ENCODE peak calls at places on chromosomes 16 and 17, in eight cellular contexts. K, A, E, W, H, Y, C and P are unnamed samples.

GRCh38 chr16:79563919-79564318 is 36.6 kb downstream of the MAF start:
- DNase-seq in K (no peak), A (no peak), E (no peak), W (peak), H (no peak), Y (peak), C (no peak), P (no peak)

GRCh38 chr16:16099320-16099719 is 124.0 kb downstream of the ABCC6 start:
- DNase-seq in K (no peak), A (no peak), E (no peak), W (no peak), H (no peak), Y (no peak), C (no peak), P (no peak)

GRCh38 chr16:1989826-1990335 is at the start of gene SYNGR3:
- DNase-seq in K (no peak), A (peak), E (no peak), W (peak), H (no peak), Y (peak), C (no peak), P (no peak)

GRCh38 chr16:46658925-46659324 is 30.1 kb downstream of the VPS35 start:
- DNase-seq in K (no peak), A (no peak), E (no peak), W (no peak), H (no peak), Y (no peak), C (peak), P (no peak)

GRCh38 chr17:27326051-27326450 is 32.1 kb downstream of the WSB1 start:
- DNase-seq in K (no peak), A (no peak), E (no peak), W (no peak), H (no peak), Y (no peak), C (no peak), P (no peak)

GRCh38 chr16:68936729-68937631 is 93.6 kb downstream of the TANGO6 start:
- DNase-seq in K (no peak), A (peak), E (no peak), W (no peak), H (peak), Y (no peak), C (no peak), P (no peak)

GRCh38 chr16:87806608-87807546 is 41.1 kb upstream of the KLHDC4 start:
- DNase-seq in K (no peak), A (peak), E (peak), W (no peak), H (peak), Y (no peak), C (no peak), P (peak)

GRCh38 chr16:67210069-67210937 is 11.4 kb downstream of the ELMO3 start:
- DNase-seq in K (no peak), A (no peak), E (no peak), W (no peak), H (no peak), Y (peak), C (no peak), P (no peak)

GRCh38 chr17:18230288-18231141 is 5.1 kb downstream of the LLGL1 start:
- DNase-seq in K (no peak), A (no peak), E (no peak), W (no peak), H (no peak), Y (no peak), C (no peak), P (no peak)

GRCh38 chr16:22369221-22369811 is 5.1 kb downstream of the CDR2 start:
- DNase-seq in K (no peak), A (peak), E (no peak), W (no peak), H (peak), Y (no peak), C (no peak), P (no peak)

GRCh38 chr17:62398891-62399290 is 18.5 kb downstream of the EFCAB3 start:
- DNase-seq in K (no peak), A (no peak), E (no peak), W (no peak), H (no peak), Y (no peak), C (no peak), P (no peak)

GRCh38 chr16:17160285-17160854 is 310.4 kb downstream of the XYLT1 start:
- DNase-seq in K (no peak), A (peak), E (no peak), W (peak), H (peak), Y (peak), C (no peak), P (no peak)

GRCh38 chr16:3045758-3046505 is 429 bp upstream of the MMP25 start:
- DNase-seq in K (no peak), A (peak), E (no peak), W (peak), H (no peak), Y (peak), C (no peak), P (no peak)

GRCh38 chr17:44219126-44219635 is 294 bp downstream of the UBTF start:
- DNase-seq in K (no peak), A (peak), E (no peak), W (peak), H (peak), Y (peak), C (no peak), P (peak)

GRCh38 chr17:79909121-79909520 is 69.9 kb upstream of the CBX4 start:
- DNase-seq in K (no peak), A (no peak), E (no peak), W (no peak), H (no peak), Y (no peak), C (no peak), P (no peak)

GRCh38 chr17:692116-692515 is 22.5 kb downstream of the VPS53 start:
- DNase-seq in K (no peak), A (peak), E (no peak), W (no peak), H (peak), Y (no peak), C (no peak), P (no peak)

GRCh38 chr17:64788286-64789060 is 126.4 kb upstream of the SMURF2 start:
- DNase-seq in K (no peak), A (no peak), E (no peak), W (no peak), H (no peak), Y (no peak), C (no peak), P (no peak)

GRCh38 chr16:86209202-86209601 is 301.1 kb upstream of the FOXF1 start:
- DNase-seq in K (no peak), A (no peak), E (no peak), W (no peak), H (no peak), Y (no peak), C (no peak), P (no peak)

GRCh38 chr17:78137392-78138203 is 7.0 kb downstream of the TMC8 start:
- DNase-seq in K (no peak), A (no peak), E (no peak), W (no peak), H (no peak), Y (peak), C (no peak), P (peak)

GRCh38 chr17:4142107-4142900 is 526 bp downstream of the ZZEF1 start:
- DNase-seq in K (no peak), A (peak), E (no peak), W (peak), H (peak), Y (peak), C (no peak), P (peak)

GRCh38 chr17:10797848-10798328 is 6.0 kb downstream of the TMEM238L start:
- DNase-seq in K (no peak), A (no peak), E (no peak), W (no peak), H (no peak), Y (no peak), C (no peak), P (no peak)

GRCh38 chr17:58666858-58667267 is 25.0 kb downstream of the TEX14 start:
- DNase-seq in K (no peak), A (no peak), E (peak), W (no peak), H (peak), Y (no peak), C (no peak), P (no peak)

GRCh38 chr17:48753794-48754499 is 25.4 kb upstream of the HOXB13 start:
- DNase-seq in K (no peak), A (peak), E (no peak), W (no peak), H (no peak), Y (no peak), C (no peak), P (no peak)

GRCh38 chr17:48749621-48750553 is 21.3 kb upstream of the HOXB13 start:
- DNase-seq in K (no peak), A (no peak), E (no peak), W (peak), H (no peak), Y (peak), C (no peak), P (no peak)

GRCh38 chr17:48752399-48753288 is 24.1 kb upstream of the HOXB13 start:
- DNase-seq in K (no peak), A (no peak), E (no peak), W (no peak), H (no peak), Y (peak), C (no peak), P (no peak)

GRCh38 chr17:48751172-48751571 is 22.6 kb upstream of the HOXB13 start:
- DNase-seq in K (no peak), A (no peak), E (no peak), W (no peak), H (no peak), Y (no peak), C (no peak), P (no peak)

GRCh38 chr17:48751733-48752398 is 23.3 kb upstream of the HOXB13 start:
- DNase-seq in K (no peak), A (no peak), E (no peak), W (no peak), H (no peak), Y (no peak), C (no peak), P (no peak)
- TF ChIP-seq EZH2 in K (peak), A (no peak), E (no peak), W (peak), H (no peak), Y (peak), C (no peak), P (no peak)

DNA sequence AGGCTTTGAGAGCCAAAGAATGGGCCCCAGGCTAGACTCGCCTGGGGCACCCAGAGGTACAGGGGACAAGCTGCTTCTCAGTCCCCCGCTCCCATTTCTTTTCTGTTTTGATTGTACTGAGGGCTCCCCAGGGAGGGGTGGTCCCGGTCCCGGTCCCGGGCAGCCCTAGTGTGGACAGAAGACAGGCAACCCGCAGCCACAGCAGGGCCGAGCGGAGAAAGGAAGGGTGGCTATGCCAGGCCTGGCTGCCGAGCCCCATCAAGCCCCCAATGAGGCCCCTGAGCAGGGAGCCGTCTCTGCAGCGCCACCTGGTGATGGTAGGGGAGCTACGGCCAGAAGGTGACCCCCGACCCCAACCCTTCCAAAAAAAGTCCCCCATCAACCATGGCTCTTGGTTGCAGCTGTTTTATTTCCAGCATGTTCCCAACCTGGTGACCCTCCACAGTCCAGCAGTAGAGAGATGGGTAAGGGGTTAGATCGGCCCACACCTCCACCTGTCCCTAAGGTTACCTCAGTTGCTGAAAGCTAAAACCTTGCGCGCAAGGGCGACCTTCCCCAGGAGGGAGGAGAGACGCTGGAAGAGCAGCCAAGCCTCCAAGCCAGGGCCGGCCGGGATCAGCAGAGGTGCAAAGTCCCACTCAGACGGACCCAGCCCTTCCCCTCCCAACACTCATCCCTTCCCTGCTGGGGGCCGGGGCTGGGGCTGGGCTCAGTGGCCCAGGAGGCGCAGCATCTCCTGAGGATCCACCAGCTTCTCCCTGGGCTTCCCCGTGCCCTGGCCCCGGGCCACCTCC is 2.6 kb upstream of the GRIN2C start:
- DNase-seq in K (no peak), A (peak), E (no peak), W (peak), H (no peak), Y (peak), C (no peak), P (peak)
- TF ChIP-seq EZH2 in K (no peak), A (peak), E (no peak), W (peak), H (peak), Y (no peak), C (no peak), P (no peak)

GRCh38 chr17:7982666-7983065 is 19.7 kb upstream of the GUCY2D start:
- DNase-seq in K (no peak), A (peak), E (no peak), W (peak), H (peak), Y (peak), C (no peak), P (no peak)
- TF ChIP-seq EZH2 in K (no peak), A (no peak), E (no peak), W (no peak), H (no peak), Y (no peak), C (no peak), P (no peak)

GRCh38 chr17:74935585-74936469 is at the start of gene OTOP3:
- DNase-seq in K (no peak), A (peak), E (no peak), W (peak), H (no peak), Y (peak), C (no peak), P (no peak)
- TF ChIP-seq EZH2 in K (peak), A (peak), E (no peak), W (peak), H (peak), Y (peak), C (no peak), P (no peak)

GRCh38 chr17:30238387-30239088 is 3.0 kb upstream of the SLC6A4 start:
- DNase-seq in K (no peak), A (no peak), E (no peak), W (peak), H (no peak), Y (peak), C (no peak), P (no peak)
- TF ChIP-seq EZH2 in K (no peak), A (no peak), E (no peak), W (no peak), H (no peak), Y (no peak), C (no peak), P (no peak)

DNA sequence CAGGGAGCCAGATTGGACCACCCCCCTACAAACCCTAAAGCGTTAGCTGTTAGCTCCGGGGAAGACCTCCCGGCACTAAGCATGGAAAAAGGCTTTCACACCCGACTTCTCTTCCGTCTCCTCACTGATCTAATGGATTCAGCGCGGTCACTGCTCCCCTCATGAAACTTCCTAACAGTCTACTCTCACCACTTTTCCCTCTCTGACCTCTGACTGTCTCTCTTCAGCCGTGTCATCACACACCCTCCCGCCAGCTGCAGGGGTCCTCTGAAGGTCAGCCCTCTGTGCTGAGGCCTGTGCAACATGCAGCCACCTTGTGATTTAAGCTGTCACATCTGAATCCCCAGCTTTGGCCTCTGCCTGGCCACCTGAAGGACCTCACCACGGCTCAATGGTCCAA is 15.7 kb downstream of the LYRM1 start:
- DNase-seq in K (no peak), A (no peak), E (no peak), W (no peak), H (no peak), Y (no peak), C (no peak), P (no peak)
- TF ChIP-seq EZH2 in K (no peak), A (no peak), E (no peak), W (no peak), H (no peak), Y (no peak), C (no peak), P (no peak)

GRCh38 chr17:38674749-38675615 is at the start of gene EPOP:
- DNase-seq in K (no peak), A (peak), E (peak), W (peak), H (peak), Y (peak), C (no peak), P (peak)
- TF ChIP-seq EZH2 in K (no peak), A (no peak), E (no peak), W (no peak), H (no peak), Y (peak), C (no peak), P (no peak)

GRCh38 chr17:39607851-39608130 is at the start of gene NEUROD2:
- DNase-seq in K (no peak), A (no peak), E (no peak), W (no peak), H (no peak), Y (no peak), C (no peak), P (no peak)
- TF ChIP-seq EZH2 in K (no peak), A (no peak), E (no peak), W (no peak), H (peak), Y (no peak), C (no peak), P (no peak)